ENCODE peak calls at places on chromosomes 4 and X, in nine cellular contexts. P is occipital lobe, B is hippocampal formation, E is body of pancreas, S is epithelial cell of prostate, K is mucosa of descending colon, M is NCI-H510A, O is Kasumi-1, N is substantia nigra. I is an unnamed sample.

GRCh38 chr4:100843897-100844296 is 326.1 kb upstream of the EMCN start:
- DNase-seq in O (no peak), P (no peak), K (no peak), B (no peak), M (no peak), N (no peak), S (no peak), E (no peak), I (no peak)

GRCh38 chrX:103734125-103734760 is 23.5 kb downstream of the TMEM31 start:
- DNase-seq in K (no peak), S (no peak), E (no peak), B (no peak), M (no peak), N (no peak), P (no peak), O (no peak), I (no peak)

GRCh38 chr4:146049802-146050201 is 111.2 kb upstream of the ZNF827 start:
- DNase-seq in B (no peak), M (no peak), E (no peak), N (no peak), S (no peak), O (no peak), K (no peak), P (no peak), I (no peak)

GRCh38 chr4:30386266-30386895 is 333.8 kb upstream of the PCDH7 start:
- DNase-seq in O (no peak), K (no peak), M (no peak), E (no peak), S (peak), N (no peak), P (no peak), B (no peak), I (no peak)

GRCh38 chr4:87044511-87045369 is 109.9 kb downstream of the AFF1 start:
- DNase-seq in N (no peak), S (no peak), O (no peak), M (no peak), B (no peak), K (no peak), P (no peak), E (no peak), I (no peak)

GRCh38 chr4:61638600-61638999 is 438.5 kb downstream of the ADGRL3 start:
- DNase-seq in S (no peak), E (no peak), N (no peak), O (no peak), P (no peak), K (no peak), M (no peak), B (no peak), I (no peak)

GRCh38 chr4:72900952-72901351 is 168.6 kb downstream of the COX18 start:
- DNase-seq in K (no peak), P (no peak), E (no peak), M (no peak), S (no peak), N (no peak), O (no peak), B (no peak), I (no peak)

GRCh38 chrX:112851161-112851779 is 10.6 kb upstream of the AMOT start:
- DNase-seq in K (no peak), M (no peak), E (no peak), O (no peak), N (no peak), S (no peak), P (no peak), B (no peak), I (no peak)

GRCh38 chr4:23485793-23486192 is 404.1 kb downstream of the PPARGC1A start:
- DNase-seq in B (no peak), S (no peak), O (no peak), M (no peak), N (no peak), K (no peak), E (no peak), P (no peak), I (no peak)

GRCh38 chr4:98446499-98447375 is 185.6 kb downstream of the RAP1GDS1 start:
- DNase-seq in S (peak), B (no peak), N (no peak), P (no peak), O (peak), M (no peak), E (no peak), K (peak), I (no peak)

GRCh38 chr4:77959566-77960338 is 97.1 kb downstream of the MRPL1 start:
- DNase-seq in P (no peak), E (no peak), B (no peak), N (no peak), M (peak), S (no peak), K (peak), O (peak), I (no peak)